ENCODE peak calls at places on chromosomes 4 and X, in eight cellular contexts. P is body of pancreas, I is mesothelial cell of epicardium, X is colonic mucosa, E is suprapubic skin, G is fibroblast of the aortic adventitia, K is progenitor cell of endocrine pancreas, R is GM12865. H is an unnamed sample.

GRCh38 chr4:123659262-123659661 is 262.7 kb downstream of the SPRY1 start:
- DNase-seq in P (no peak), I (no peak), X (no peak), E (no peak), G (no peak), K (no peak), R (no peak), H (no peak)

GRCh38 chr4:31261632-31262031 is 541.5 kb downstream of the PCDH7 start:
- DNase-seq in P (no peak), I (no peak), X (no peak), E (no peak), G (no peak), K (no peak), R (no peak), H (no peak)

GRCh38 chr4:38488891-38489861 is 174.8 kb upstream of the KLF3 start:
- DNase-seq in P (no peak), I (no peak), X (peak; percentile 55), E (no peak), G (peak; percentile 71), K (no peak), R (no peak), H (no peak)

GRCh38 chr4:15665738-15666365 is 10.7 kb upstream of the FBXL5 start:
- DNase-seq in P (no peak), I (no peak), X (peak; percentile 37), E (no peak), G (peak; percentile 41), K (no peak), R (no peak), H (no peak)

GRCh38 chrX:1885116-1885515 is 270.3 kb downstream of the ASMT start:
- DNase-seq in P (no peak), I (no peak), X (no peak), E (no peak), G (no peak), K (no peak), R (no peak), H (no peak)

GRCh38 chr4:86977621-86978184 is 42.9 kb downstream of the AFF1 start:
- DNase-seq in P (peak; percentile 33), I (no peak), X (peak; percentile 68), E (no peak), G (peak; percentile 35), K (no peak), R (peak; percentile 70), H (peak; percentile 78)

GRCh38 chrX:133365886-133366611 is 49.2 kb downstream of the GPC4 start:
- DNase-seq in P (no peak), I (no peak), X (no peak), E (no peak), G (peak; percentile 46), K (no peak), R (no peak), H (no peak)

GRCh38 chrX:110600745-110601310 is 194.8 kb downstream of the CHRDL1 start:
- DNase-seq in P (no peak), I (no peak), X (no peak), E (no peak), G (peak; percentile 3), K (no peak), R (no peak), H (no peak)

GRCh38 chr4:137238456-137238855 is 293.8 kb downstream of the PCDH18 start:
- DNase-seq in P (no peak), I (no peak), X (no peak), E (no peak), G (no peak), K (no peak), R (no peak), H (no peak)

GRCh38 chrX:136850441-136851175 is 29.9 kb downstream of the RBMX start:
- DNase-seq in P (no peak), I (no peak), X (no peak), E (no peak), G (no peak), K (no peak), R (no peak), H (no peak)

GRCh38 chr4:117134386-117134785 is 49.0 kb upstream of the TRAM1L1 start:
- DNase-seq in P (peak; percentile 20), I (no peak), X (no peak), E (no peak), G (peak; percentile 48), K (no peak), R (peak; percentile 60), H (peak; percentile 16)

GRCh38 chr4:128604840-128605239 is 204.7 kb upstream of the JADE1 start:
- DNase-seq in P (no peak), I (no peak), X (no peak), E (no peak), G (peak; percentile 20), K (no peak), R (no peak), H (no peak)

GRCh38 chrX:116480059-116480458 is 17.3 kb upstream of the CT83 start:
- DNase-seq in P (no peak), I (no peak), X (no peak), E (no peak), G (no peak), K (no peak), R (no peak), H (no peak)

GRCh38 chrX:34956915-34957314 is 14.3 kb downstream of the FAM47B start:
- DNase-seq in P (no peak), I (no peak), X (no peak), E (no peak), G (peak; percentile 52), K (no peak), R (no peak), H (peak; percentile 37)

GRCh38 chr4:16104520-16104919 is 20.7 kb upstream of the PROM1 start:
- DNase-seq in P (no peak), I (no peak), X (no peak), E (no peak), G (no peak), K (no peak), R (no peak), H (no peak)

GRCh38 chr4:106140601-106141000 is 175.4 kb downstream of the TBCK start:
- DNase-seq in P (no peak), I (no peak), X (no peak), E (no peak), G (peak; percentile 2), K (no peak), R (peak; percentile 9), H (no peak)

GRCh38 chr4:38982356-38983095 is 49.7 kb downstream of the TMEM156 start:
- DNase-seq in P (no peak), I (no peak), X (no peak), E (no peak), G (peak; percentile 21), K (no peak), R (no peak), H (no peak)

GRCh38 chrX:16222123-16222522 is 54.8 kb downstream of the MAGEB17 start:
- DNase-seq in P (no peak), I (no peak), X (no peak), E (no peak), G (peak; percentile 42), K (no peak), R (no peak), H (peak; percentile 76)

GRCh38 chr4:16846520-16847117 is 51.8 kb downstream of the LDB2 start:
- DNase-seq in P (no peak), I (no peak), X (no peak), E (no peak), G (no peak), K (no peak), R (no peak), H (no peak)

GRCh38 chr4:1266881-1267763 is 18.2 kb upstream of the CTBP1 start:
- DNase-seq in P (no peak), I (no peak), X (no peak), E (no peak), G (no peak), K (no peak), R (no peak), H (no peak)

GRCh38 chr4:120630432-120630831 is 292.1 kb downstream of the PRDM5 start:
- DNase-seq in P (no peak), I (no peak), X (no peak), E (no peak), G (no peak), K (no peak), R (no peak), H (no peak)

GRCh38 chr4:186948361-186949291 is 225.0 kb upstream of the FAT1 start:
- DNase-seq in P (peak; percentile 83), I (no peak), X (no peak), E (no peak), G (no peak), K (no peak), R (no peak), H (peak; percentile 67)

GRCh38 chr4:174669278-174669677 is 147.0 kb upstream of the HPGD start:
- DNase-seq in P (no peak), I (no peak), X (no peak), E (no peak), G (peak; percentile 86), K (no peak), R (no peak), H (no peak)

GRCh38 chr4:173171098-173171497 is 2.5 kb downstream of the GALNT7 start:
- DNase-seq in P (no peak), I (no peak), X (no peak), E (no peak), G (peak; percentile 51), K (no peak), R (no peak), H (peak; percentile 25)
- TF ChIP-seq CTCF in P (peak; percentile 44), I (no peak), X (no peak), E (no peak), G (peak; percentile 52), K (peak; percentile 48), R (no peak), H (peak; percentile 69)

GRCh38 chr4:70940134-70940533 is 38.0 kb downstream of the MOB1B start:
- DNase-seq in P (no peak), I (no peak), X (no peak), E (no peak), G (no peak), K (no peak), R (no peak), H (no peak)
- TF ChIP-seq CTCF in P (no peak), I (no peak), X (no peak), E (no peak), G (no peak), K (no peak), R (no peak), H (peak; percentile 12)

DNA sequence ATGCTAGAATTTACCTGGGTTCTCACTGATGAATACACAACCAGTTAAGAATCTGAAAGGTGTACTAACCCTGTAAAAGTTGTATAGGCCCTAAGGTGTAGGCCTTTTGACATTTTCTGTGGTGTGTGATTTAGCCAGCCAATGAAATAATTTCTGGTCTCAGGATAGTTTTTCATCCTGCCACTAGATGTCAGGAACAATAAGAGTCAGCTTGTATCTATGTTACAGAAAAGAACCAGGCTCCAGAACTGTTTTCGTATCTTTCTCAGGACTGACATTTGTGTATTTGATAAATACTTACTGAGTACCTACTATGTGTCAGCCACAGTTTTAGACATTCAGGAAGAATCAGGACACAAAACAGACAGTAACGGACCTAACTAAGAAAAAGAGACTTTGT is 673.6 kb upstream of the TENM3 start:
- DNase-seq in P (no peak), I (no peak), X (no peak), E (no peak), G (peak; percentile 66), K (no peak), R (peak; percentile 36), H (peak; percentile 56)
- TF ChIP-seq CTCF in P (peak; percentile 53), I (peak; percentile 25), X (peak; percentile 22), E (no peak), G (peak; percentile 64), K (peak; percentile 58), R (peak; percentile 37), H (peak; percentile 77)

DNA sequence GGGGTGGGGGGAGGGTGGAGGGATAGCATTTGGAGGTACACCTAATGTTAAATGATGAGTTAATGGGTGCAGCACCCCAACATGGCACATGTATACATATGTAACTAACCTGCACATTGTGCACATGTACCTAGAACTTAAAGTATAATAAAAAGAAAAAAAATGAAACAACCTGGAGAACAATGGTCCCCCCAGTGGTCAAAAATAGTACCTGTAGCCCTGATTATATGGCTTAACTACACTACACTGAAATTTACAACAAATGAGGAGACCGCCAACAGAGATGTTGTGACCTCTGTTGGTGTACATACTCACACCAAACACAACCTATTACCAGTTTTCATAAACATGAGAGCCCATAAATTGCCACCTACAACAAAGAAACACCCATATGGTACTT is 7.3 kb upstream of the MAGEE1 start:
- DNase-seq in P (no peak), I (no peak), X (no peak), E (no peak), G (no peak), K (no peak), R (no peak), H (no peak)
- TF ChIP-seq CTCF in P (peak; percentile 16), I (no peak), X (no peak), E (no peak), G (peak; percentile 27), K (peak; percentile 34), R (peak; percentile 10), H (peak; percentile 52)